ENCODE peak calls at places on chromosomes 6 and 20, in eight cellular contexts. Q, U, I, D, V, T, K and E are unnamed samples. For H3K27me3 and H3K4me1, the result is how much of the 10 kb centered on the place peaks cover.

GRCh38 chr20:45020236-45020886 is 54.0 kb downstream of the STK4 start:
- DNase-seq in Q (no peak), U (peak), I (no peak), D (no peak), V (no peak), T (no peak), K (peak), E (no peak)

GRCh38 chr6:27966044-27966443 is 9.0 kb downstream of the OR2B6 start:
- DNase-seq in Q (no peak), U (no peak), I (no peak), D (no peak), V (no peak), T (no peak), K (no peak), E (no peak)

GRCh38 chr6:138235693-138236092 is 17.4 kb upstream of the PBOV1 start:
- DNase-seq in Q (no peak), U (no peak), I (no peak), D (no peak), V (no peak), T (no peak), K (no peak), E (no peak)

GRCh38 chr6:80771941-80772340 is 665.5 kb downstream of the BCKDHB start:
- DNase-seq in Q (no peak), U (peak), I (peak), D (no peak), V (no peak), T (no peak), K (no peak), E (peak)

GRCh38 chr6:41901882-41902519 is 6.8 kb upstream of the USP49 start:
- DNase-seq in Q (no peak), U (peak), I (peak), D (no peak), V (peak), T (peak), K (peak), E (peak)

GRCh38 chr6:93304514-93304913 is 114.8 kb downstream of the EPHA7 start:
- DNase-seq in Q (no peak), U (no peak), I (no peak), D (no peak), V (no peak), T (no peak), K (no peak), E (no peak)

GRCh38 chr6:47041741-47042140 is 391 bp downstream of the ADGRF1 start:
- DNase-seq in Q (no peak), U (peak), I (no peak), D (no peak), V (no peak), T (no peak), K (no peak), E (no peak)

GRCh38 chr6:130872250-130873095 is 45.3 kb downstream of the SMLR1 start:
- DNase-seq in Q (peak), U (peak), I (peak), D (peak), V (peak), T (peak), K (peak), E (peak)

GRCh38 chr6:31272856-31273626 is 1.1 kb upstream of the HLA-C start:
- DNase-seq in Q (no peak), U (no peak), I (peak), D (no peak), V (peak), T (peak), K (no peak), E (no peak)

DNA sequence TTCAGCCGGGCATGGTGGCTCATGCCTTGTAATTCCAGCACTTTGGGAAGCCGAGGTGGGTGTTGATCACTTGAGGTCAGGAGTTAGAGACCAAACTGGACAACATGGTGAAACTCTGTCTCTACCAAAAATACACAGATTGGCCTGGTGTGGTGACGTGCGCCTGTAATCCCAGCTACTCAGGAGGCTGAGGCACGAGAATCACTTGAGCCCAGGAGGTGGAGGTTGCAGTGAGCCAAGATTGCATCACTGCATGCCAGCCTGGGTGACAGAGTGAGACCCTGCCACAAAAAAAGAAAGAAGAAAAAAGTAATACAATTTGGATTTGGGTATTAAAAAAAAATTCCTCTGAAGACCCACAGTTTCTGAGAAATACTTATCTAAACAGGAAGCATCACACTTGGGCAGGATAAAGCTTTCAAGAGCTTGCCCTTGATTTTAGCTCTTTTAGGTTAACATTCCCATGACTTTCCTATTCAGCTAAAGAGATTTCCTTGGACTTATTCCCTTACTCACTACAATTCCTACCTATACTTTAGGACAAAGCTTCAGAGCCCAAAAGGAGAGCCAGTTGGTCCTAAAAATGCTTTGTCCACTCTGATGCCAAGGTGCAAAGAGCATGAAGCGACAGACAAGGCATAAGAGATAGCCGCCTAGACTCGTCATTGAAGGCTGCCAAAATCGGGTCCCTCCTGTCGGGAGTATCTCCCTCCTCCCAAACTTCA is 1.9 kb downstream of the ELOVL2 start:
- DNase-seq in Q (no peak), U (no peak), I (no peak), D (no peak), V (no peak), T (no peak), K (no peak), E (no peak)
- H3K27me3 ChIP-seq in Q (under half), U (under half), I (under half), D (half or more), V (under half), T (under half), K (half or more), E (under half)

GRCh38 chr6:40759259-40759658 is 172.1 kb upstream of the LRFN2 start:
- DNase-seq in Q (no peak), U (no peak), I (no peak), D (no peak), V (no peak), T (no peak), K (no peak), E (no peak)

DNA sequence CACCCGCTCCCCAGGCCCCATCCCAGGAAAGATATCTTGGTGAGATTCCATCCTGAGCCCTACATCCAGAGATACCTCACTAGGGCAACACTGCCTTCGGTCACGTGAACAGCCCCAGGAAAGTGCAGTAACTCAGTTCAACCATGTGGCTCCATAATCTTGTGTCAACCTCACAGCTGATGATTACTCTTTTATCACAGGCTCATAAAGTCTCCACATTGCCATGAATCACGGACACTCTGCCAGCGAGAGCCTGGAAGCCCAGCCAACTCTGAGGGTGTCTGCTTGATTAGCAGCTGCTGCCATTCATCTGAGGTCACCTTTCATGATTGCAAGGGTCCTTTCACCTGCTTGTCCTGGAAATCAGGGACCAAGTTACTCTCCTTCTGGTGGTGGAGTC is 175.8 kb upstream of the LRFN2 start:
- DNase-seq in Q (no peak), U (no peak), I (no peak), D (no peak), V (no peak), T (no peak), K (peak), E (no peak)
- H3K4me1 ChIP-seq in Q (under half), U (under half), I (under half), D (under half), V (under half), T (under half), K (under half), E (under half)

GRCh38 chr6:149985506-149985937 is 21.8 kb downstream of the ULBP1 start:
- DNase-seq in Q (no peak), U (no peak), I (peak), D (no peak), V (no peak), T (no peak), K (no peak), E (no peak)
- H3K27me3 ChIP-seq in Q (under half), U (half or more), I (half or more), D (half or more), V (under half), T (under half), K (half or more), E (under half)

GRCh38 chr6:82015526-82015925 is 232.0 kb downstream of the IBTK start:
- DNase-seq in Q (no peak), U (no peak), I (no peak), D (no peak), V (no peak), T (no peak), K (no peak), E (no peak)
- H3K4me1 ChIP-seq in Q (under half), U (under half), I (half or more), D (under half), V (under half), T (under half), K (under half), E (under half)

DNA sequence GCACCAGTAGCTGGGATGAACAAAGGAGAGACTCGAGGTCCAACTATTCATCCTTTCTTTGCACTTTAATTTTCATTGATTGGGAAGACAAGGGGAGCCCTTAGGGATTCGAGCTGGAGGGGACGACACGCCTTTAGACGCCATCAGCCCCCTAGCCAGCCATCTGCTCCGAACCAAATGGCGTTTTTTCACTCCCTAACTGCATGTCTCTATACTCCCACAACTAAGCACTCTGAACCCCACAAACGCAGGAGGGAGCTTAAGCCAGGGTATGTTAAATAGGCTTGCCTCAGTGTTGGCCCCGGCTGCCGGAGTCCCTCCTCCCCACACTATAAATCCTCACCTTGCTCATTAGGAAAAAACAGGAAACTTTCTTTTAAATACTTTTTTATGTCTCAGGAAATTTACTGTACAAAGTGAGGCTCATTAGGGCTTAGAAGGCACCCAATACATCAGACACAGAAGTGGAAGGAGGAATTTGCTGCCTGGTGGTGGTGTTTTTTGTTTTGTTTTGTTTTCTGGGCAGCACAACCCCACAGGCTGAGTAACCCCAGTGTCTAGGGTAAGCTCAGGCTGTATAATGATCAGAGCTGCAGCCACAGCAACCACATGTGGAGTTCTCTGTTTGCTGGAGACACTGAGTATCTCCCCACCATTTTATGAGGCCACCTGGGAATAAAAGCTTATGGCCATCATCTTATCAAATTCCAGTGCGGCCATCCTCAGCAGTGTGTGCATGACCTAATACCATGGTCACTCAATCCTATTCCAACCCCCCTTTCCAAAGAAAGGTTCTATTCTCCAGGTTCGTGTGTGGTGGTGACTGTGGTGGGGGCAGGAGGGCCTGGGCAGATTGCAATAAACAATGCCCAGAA is 3.2 kb upstream of the DLL1 start:
- DNase-seq in Q (no peak), U (no peak), I (no peak), D (no peak), V (no peak), T (no peak), K (no peak), E (peak)
- H3K27me3 ChIP-seq in Q (under half), U (under half), I (half or more), D (half or more), V (under half), T (under half), K (half or more), E (under half)

GRCh38 chr6:111585241-111585968 is 20.3 kb downstream of the TRAF3IP2 start:
- DNase-seq in Q (no peak), U (peak), I (peak), D (no peak), V (no peak), T (no peak), K (no peak), E (no peak)

GRCh38 chr6:111586554-111586953 is 19.1 kb downstream of the TRAF3IP2 start:
- DNase-seq in Q (no peak), U (no peak), I (no peak), D (no peak), V (no peak), T (no peak), K (no peak), E (no peak)

GRCh38 chr6:111588366-111588765 is 17.3 kb downstream of the TRAF3IP2 start:
- DNase-seq in Q (no peak), U (no peak), I (peak), D (no peak), V (no peak), T (no peak), K (no peak), E (no peak)

GRCh38 chr6:111583986-111584385 is 21.7 kb downstream of the TRAF3IP2 start:
- DNase-seq in Q (no peak), U (no peak), I (no peak), D (no peak), V (no peak), T (no peak), K (no peak), E (peak)

DNA sequence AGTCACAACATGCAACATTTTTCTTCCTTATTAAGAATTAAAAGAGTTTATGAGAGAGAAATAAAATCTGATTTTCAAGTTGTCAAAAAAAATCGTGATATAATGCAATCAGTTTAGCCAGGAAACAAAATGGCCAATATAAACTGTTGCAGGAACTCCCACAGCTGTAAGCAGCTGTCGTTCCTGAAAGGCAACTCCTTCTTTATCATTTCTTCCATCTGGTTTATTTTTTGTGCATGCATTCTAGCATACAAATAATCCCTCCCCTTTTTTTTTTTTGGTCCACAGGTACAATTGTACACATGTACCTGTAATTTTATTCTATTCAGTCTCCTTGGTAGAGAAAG is 19.7 kb downstream of the TRAF3IP2 start:
- DNase-seq in Q (no peak), U (no peak), I (no peak), D (no peak), V (no peak), T (no peak), K (no peak), E (peak)
- H3K4me1 ChIP-seq in Q (under half), U (half or more), I (half or more), D (half or more), V (under half), T (under half), K (under half), E (under half)

GRCh38 chr20:62226707-62227590 is 6.9 kb upstream of the HRH3 start:
- DNase-seq in Q (no peak), U (no peak), I (no peak), D (no peak), V (no peak), T (no peak), K (no peak), E (no peak)
- H3K27me3 ChIP-seq in Q (under half), U (under half), I (under half), D (half or more), V (under half), T (under half), K (under half), E (under half)

GRCh38 chr6:165401092-165401491 is 91.7 kb upstream of the C6orf118 start:
- DNase-seq in Q (no peak), U (no peak), I (no peak), D (no peak), V (no peak), T (no peak), K (no peak), E (no peak)
- H3K4me1 ChIP-seq in Q (under half), U (under half), I (under half), D (under half), V (under half), T (under half), K (under half), E (under half)

GRCh38 chr20:63472159-63472811 is at the start of gene KCNQ2:
- DNase-seq in Q (peak), U (no peak), I (no peak), D (no peak), V (no peak), T (no peak), K (no peak), E (no peak)
- H3K27me3 ChIP-seq in Q (under half), U (half or more), I (half or more), D (half or more), V (under half), T (under half), K (half or more), E (half or more)